ENCODE peak calls at places on chromosomes 3 and 15, in seven cellular contexts. L, O, Y, V, C, Z and G are unnamed samples.

GRCh38 chr3:70488816-70489215 is 176.4 kb upstream of the MDFIC2 start:
- DNase-seq in L (no peak), O (no peak), Y (no peak), V (no peak), C (no peak), Z (no peak), G (no peak)

GRCh38 chr3:73572371-73572770 is 52.4 kb downstream of the PDZRN3 start:
- DNase-seq in L (no peak), O (no peak), Y (no peak), V (no peak), C (no peak), Z (no peak), G (no peak)

GRCh38 chr3:71226565-71227281 is 356.8 kb downstream of the FOXP1 start:
- DNase-seq in L (no peak), O (peak; percentile 91), Y (no peak), V (no peak), C (no peak), Z (peak; percentile 26), G (no peak)

GRCh38 chr15:32705450-32705849 is 12.4 kb upstream of the GREM1 start:
- DNase-seq in L (no peak), O (no peak), Y (no peak), V (no peak), C (no peak), Z (no peak), G (peak; percentile 36)

GRCh38 chr15:89167267-89168176 is 53.9 kb downstream of the RLBP1 start:
- DNase-seq in L (no peak), O (peak; percentile 82), Y (no peak), V (peak; percentile 80), C (no peak), Z (no peak), G (peak; percentile 87)

GRCh38 chr15:77627067-77627466 is 5.6 kb downstream of the LINGO1 start:
- DNase-seq in L (no peak), O (no peak), Y (no peak), V (no peak), C (no peak), Z (no peak), G (no peak)

GRCh38 chr15:64883997-64884511 is 27.6 kb upstream of the ANKDD1A start:
- DNase-seq in L (no peak), O (peak; percentile 83), Y (peak; percentile 80), V (no peak), C (peak; percentile 50), Z (peak; percentile 26), G (peak; percentile 91)

GRCh38 chr15:80183886-80184285 is 31.1 kb downstream of the FAH start:
- DNase-seq in L (no peak), O (no peak), Y (no peak), V (no peak), C (no peak), Z (no peak), G (no peak)

GRCh38 chr3:194711913-194712312 is 26.2 kb downstream of the FAM43A start:
- DNase-seq in L (no peak), O (no peak), Y (peak; percentile 21), V (no peak), C (no peak), Z (no peak), G (peak; percentile 97)

GRCh38 chr3:108552267-108553159 is 36.7 kb downstream of the CIP2A start:
- DNase-seq in L (no peak), O (no peak), Y (no peak), V (peak; percentile 47), C (no peak), Z (no peak), G (peak; percentile 60)

GRCh38 chr3:38590521-38590920 is 59.0 kb downstream of the SCN5A start:
- DNase-seq in L (no peak), O (no peak), Y (no peak), V (no peak), C (no peak), Z (no peak), G (no peak)

GRCh38 chr3:19934098-19934566 is at the start of gene EFHB:
- DNase-seq in L (no peak), O (no peak), Y (no peak), V (no peak), C (peak; percentile 92), Z (no peak), G (peak; percentile 82)

GRCh38 chr3:66195347-66195783 is 25.4 kb upstream of the SLC25A26 start:
- DNase-seq in L (peak; percentile 37), O (peak; percentile 27), Y (no peak), V (no peak), C (peak; percentile 89), Z (peak; percentile 44), G (peak; percentile 35)

GRCh38 chr3:170844377-170844776 is 25.6 kb downstream of the RPL22L1 start:
- DNase-seq in L (no peak), O (no peak), Y (no peak), V (no peak), C (no peak), Z (no peak), G (no peak)

GRCh38 chr3:17207979-17208378 is 323.2 kb downstream of the PLCL2 start:
- DNase-seq in L (no peak), O (no peak), Y (no peak), V (no peak), C (no peak), Z (no peak), G (no peak)

GRCh38 chr3:192831111-192831644 is 86.5 kb downstream of the MB21D2 start:
- DNase-seq in L (no peak), O (no peak), Y (no peak), V (no peak), C (no peak), Z (no peak), G (peak; percentile 78)

GRCh38 chr3:56702487-56703315 is 19.6 kb upstream of the TASOR start:
- DNase-seq in L (peak; percentile 44), O (peak; percentile 20), Y (peak; percentile 54), V (peak; percentile 68), C (no peak), Z (peak; percentile 6), G (peak; percentile 77)